ENCODE peak calls at places on chromosome 17, in four cellular contexts. A is HCT116, X is uterus, B is Peyer's patch. E is an unnamed sample.

GRCh38 chr17:42953669-42954068 is 10.6 kb downstream of the AARSD1 start:
- DNase-seq in A (no peak), X (no peak), B (no peak), E (no peak)

GRCh38 chr17:30520882-30521281 is 43.7 kb downstream of the GOSR1 start:
- DNase-seq in A (no peak), X (no peak), B (no peak), E (no peak)

GRCh38 chr17:3882276-3882675 is 10.6 kb downstream of the CAMKK1 start:
- DNase-seq in A (no peak), X (no peak), B (no peak), E (no peak)

GRCh38 chr17:46903762-46904672 is 18.9 kb upstream of the GOSR2 start:
- DNase-seq in A (no peak), X (no peak), B (no peak), E (no peak)

GRCh38 chr17:50270430-50271172 is 3.7 kb upstream of the TMEM92 start:
- DNase-seq in A (no peak), X (peak; percentile 75), B (peak; percentile 53), E (peak; percentile 3)

GRCh38 chr17:77884019-77884418 is 74.5 kb upstream of the TNRC6C start:
- DNase-seq in A (no peak), X (no peak), B (no peak), E (no peak)

GRCh38 chr17:30093463-30094147 is 23.0 kb upstream of the NSRP1 start:
- DNase-seq in A (peak; percentile 54), X (no peak), B (peak; percentile 65), E (peak; percentile 39)

GRCh38 chr17:1948517-1948825 is 76.7 kb downstream of the RTN4RL1 start:
- DNase-seq in A (no peak), X (no peak), B (no peak), E (no peak)

GRCh38 chr17:33127706-33128105 is 136.1 kb downstream of the SPACA3 start:
- DNase-seq in A (no peak), X (no peak), B (no peak), E (no peak)

GRCh38 chr17:38994026-38994425 is 26.8 kb upstream of the FBXO47 start:
- DNase-seq in A (no peak), X (no peak), B (no peak), E (no peak)
- TF ChIP-seq POLR2A in A (no peak), X (no peak), B (no peak), E (no peak)

GRCh38 chr17:7252176-7253043 is at the start of gene ELP5:
- DNase-seq in A (peak; percentile 92), X (peak; percentile 95), B (peak; percentile 98), E (peak; percentile 93)
- TF ChIP-seq POLR2A in A (peak; percentile 6), X (peak; percentile 44), B (peak; percentile 77), E (peak; percentile 83)

GRCh38 chr17:5584383-5584951 is at the start of gene NLRP1:
- DNase-seq in A (peak; percentile 71), X (peak; percentile 89), B (peak; percentile 98), E (peak; percentile 88)
- TF ChIP-seq POLR2A in A (peak; percentile 21), X (peak; percentile 81), B (peak; percentile 44), E (peak; percentile 52)

GRCh38 chr17:19269641-19270040 is 32.5 kb downstream of the EPN2 start:
- DNase-seq in A (no peak), X (no peak), B (no peak), E (no peak)

GRCh38 chr17:19269102-19269501 is 31.9 kb downstream of the EPN2 start:
- DNase-seq in A (no peak), X (no peak), B (no peak), E (no peak)

GRCh38 chr17:19270347-19270950 is 33.3 kb downstream of the EPN2 start:
- DNase-seq in A (no peak), X (no peak), B (no peak), E (no peak)

GRCh38 chr17:19271751-19272357 is 34.7 kb downstream of the EPN2 start:
- DNase-seq in A (no peak), X (peak; percentile 42), B (no peak), E (no peak)

GRCh38 chr17:19270951-19271611 is 33.9 kb downstream of the EPN2 start:
- DNase-seq in A (no peak), X (no peak), B (no peak), E (no peak)
- TF ChIP-seq POLR2A in A (no peak), X (no peak), B (no peak), E (no peak)

DNA sequence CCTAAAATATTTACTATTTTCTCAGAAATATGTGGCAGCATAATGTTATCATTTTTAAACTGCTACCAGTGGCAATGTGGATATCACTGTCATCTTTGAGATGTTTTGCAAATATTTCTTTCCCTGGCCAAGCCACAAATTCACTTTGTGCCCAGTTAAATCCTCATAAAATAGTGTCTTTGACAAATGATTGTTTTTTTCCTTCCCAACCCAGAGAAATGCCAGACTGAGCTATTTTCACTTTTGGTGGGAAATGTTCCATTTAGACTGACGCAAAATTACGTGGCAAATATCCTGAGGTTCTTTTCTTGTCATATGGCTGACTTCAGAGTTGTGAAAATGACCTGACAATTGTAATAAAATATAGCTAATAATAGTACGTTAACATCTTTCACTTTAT is 807.0 kb upstream of the SOX9 start:
- DNase-seq in A (no peak), X (no peak), B (no peak), E (no peak)
- TF ChIP-seq POLR2A in A (no peak), X (no peak), B (no peak), E (no peak)

DNA sequence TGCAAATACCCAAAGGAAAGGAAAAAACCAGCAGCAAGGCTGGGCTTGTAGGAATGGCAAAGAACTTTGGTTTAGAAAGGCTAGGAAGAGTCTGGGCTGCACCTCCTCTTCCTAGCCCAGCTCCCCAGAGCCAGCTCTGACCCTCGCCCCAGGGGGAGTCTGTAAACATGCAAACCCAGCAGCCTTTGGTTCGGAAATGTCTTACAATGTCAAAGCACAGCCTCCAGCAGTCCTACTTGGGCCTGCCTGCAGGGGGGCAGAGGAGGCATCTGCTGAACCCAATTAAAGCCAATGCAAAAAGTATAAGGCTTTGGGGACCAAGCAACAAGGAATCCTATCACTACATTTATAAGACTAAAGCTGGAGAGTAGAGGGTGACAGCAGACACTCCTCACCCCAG is 5.0 kb upstream of the FTSJ3 start:
- DNase-seq in A (no peak), X (no peak), B (no peak), E (no peak)
- TF ChIP-seq POLR2A in A (no peak), X (no peak), B (no peak), E (peak; percentile 12)

GRCh38 chr17:80263253-80264047 is 2.8 kb downstream of the RNF213 start:
- DNase-seq in A (no peak), X (peak; percentile 90), B (peak; percentile 97), E (peak; percentile 86)
- TF ChIP-seq POLR2A in A (no peak), X (no peak), B (peak; percentile 83), E (peak; percentile 99)

GRCh38 chr17:82416771-82417170 is 1.4 kb upstream of the HEXD start:
- DNase-seq in A (no peak), X (no peak), B (no peak), E (no peak)

GRCh38 chr17:82416264-82416663 is 1.9 kb upstream of the HEXD start:
- DNase-seq in A (no peak), X (no peak), B (no peak), E (no peak)

GRCh38 chr17:82419471-82419995 is 1.1 kb upstream of the OGFOD3 start:
- DNase-seq in A (no peak), X (no peak), B (no peak), E (no peak)

GRCh38 chr17:82415786-82416185 is 2.4 kb upstream of the HEXD start:
- DNase-seq in A (no peak), X (no peak), B (no peak), E (no peak)

GRCh38 chr17:82418001-82418986 is at the start of the genes HEXD and OGFOD3:
- DNase-seq in A (peak; percentile 68), X (peak; percentile 69), B (peak; percentile 92), E (peak; percentile 91)
- TF ChIP-seq POLR2A in A (peak; percentile 90), X (peak; percentile 45), B (peak; percentile 58), E (peak; percentile 84)

DNA sequence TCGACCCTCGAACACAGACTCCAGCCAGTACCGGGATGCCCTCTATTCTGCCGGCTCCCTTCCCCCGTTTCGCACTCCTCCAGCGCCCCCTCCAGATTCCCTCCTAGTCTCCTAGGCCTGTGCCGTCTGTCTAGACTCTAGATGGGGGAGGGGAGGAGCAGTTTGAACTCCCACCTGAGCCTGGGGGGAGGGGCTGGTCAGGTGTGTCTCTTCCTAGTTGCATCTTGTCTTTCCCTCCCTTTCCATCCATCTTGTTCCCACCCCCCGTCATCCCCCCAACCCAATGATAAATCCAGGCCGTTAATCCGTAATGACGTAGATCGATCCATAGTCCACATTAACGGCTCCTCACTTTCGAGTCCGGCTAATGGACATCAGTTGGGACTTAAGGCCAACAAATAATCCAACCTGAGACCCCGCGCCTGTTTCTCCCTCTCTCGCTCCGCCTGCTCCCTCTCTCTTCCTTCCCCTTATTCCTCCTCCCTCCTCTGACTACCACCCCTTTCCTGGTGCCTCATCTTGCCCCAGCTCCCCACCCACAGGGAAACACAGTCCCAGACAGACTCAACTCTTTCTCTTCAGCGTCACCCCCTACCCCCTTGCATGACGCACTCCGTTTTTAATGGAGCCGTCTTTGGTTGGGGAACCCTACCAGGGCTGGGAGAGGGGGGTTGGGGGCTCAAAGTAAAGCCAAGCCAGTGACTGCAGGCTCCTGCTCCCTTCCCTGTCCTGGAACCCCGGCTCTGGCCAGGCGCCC is 3.3 kb upstream of the HOXB5 start:
- DNase-seq in A (no peak), X (no peak), B (peak; percentile 44), E (no peak)
- TF ChIP-seq POLR2A in A (no peak), X (no peak), B (no peak), E (no peak)

GRCh38 chr17:75456417-75457046 is at the start of gene TMEM94:
- DNase-seq in A (peak; percentile 98), X (peak; percentile 97), B (peak; percentile 98), E (peak; percentile 81)
- TF ChIP-seq POLR2A in A (no peak), X (peak; percentile 39), B (peak; percentile 59), E (peak; percentile 67)